ENCODE peak calls at places on chromosomes 3 and 15, in seven cellular contexts. One of them, this sample, is unnamed.

GRCh38 chr3:46213201-46213600 is 5.1 kb upstream of the CCR1 start:
- DNase-seq in cortex of kidney: no peak
- DNase-seq in left lung: no peak
- DNase-seq in EH: no peak
- DNase-seq in NCI-H1417: no peak
- DNase-seq in Caki2: no peak
- DNase-seq in stimulated activated CD8-positive, alpha-beta memory T cell treated with anti-CD3 and anti-CD28 coated beads, Interleukin-12 subunit alpha, Interleukin-12 subunit beta, amount 100 ng/mL, for 1 hour: no peak
- DNase-seq in this sample: no peak

GRCh38 chr15:68584704-68585573 is 6.1 kb downstream of the CORO2B start:
- DNase-seq in Caki2: no peak
- DNase-seq in left lung: no peak
- DNase-seq in cortex of kidney: no peak
- DNase-seq in NCI-H1417: no peak
- DNase-seq in stimulated activated CD8-positive, alpha-beta memory T cell treated with anti-CD3 and anti-CD28 coated beads, Interleukin-12 subunit alpha, Interleukin-12 subunit beta, amount 100 ng/mL, for 1 hour: no peak
- DNase-seq in EH: no peak
- DNase-seq in this sample: no peak

GRCh38 chr3:122745365-122746021 is 48.1 kb downstream of the HSPBAP1 start:
- DNase-seq in NCI-H1417: no peak
- DNase-seq in Caki2: no peak
- DNase-seq in cortex of kidney: no peak
- DNase-seq in left lung: no peak
- DNase-seq in stimulated activated CD8-positive, alpha-beta memory T cell treated with anti-CD3 and anti-CD28 coated beads, Interleukin-12 subunit alpha, Interleukin-12 subunit beta, amount 100 ng/mL, for 1 hour: no peak
- DNase-seq in EH: peak; percentile 50
- DNase-seq in this sample: no peak

GRCh38 chr3:190369701-190370295 is 18.2 kb upstream of the CLDN16 start:
- DNase-seq in EH: no peak
- DNase-seq in cortex of kidney: no peak
- DNase-seq in NCI-H1417: no peak
- DNase-seq in stimulated activated CD8-positive, alpha-beta memory T cell treated with anti-CD3 and anti-CD28 coated beads, Interleukin-12 subunit alpha, Interleukin-12 subunit beta, amount 100 ng/mL, for 1 hour: no peak
- DNase-seq in Caki2: no peak
- DNase-seq in left lung: no peak
- DNase-seq in this sample: no peak

GRCh38 chr15:42154576-42155355 is 1.7 kb downstream of the PLA2G4F start:
- DNase-seq in left lung: no peak
- DNase-seq in Caki2: peak; percentile 46
- DNase-seq in cortex of kidney: no peak
- DNase-seq in EH: no peak
- DNase-seq in NCI-H1417: no peak
- DNase-seq in stimulated activated CD8-positive, alpha-beta memory T cell treated with anti-CD3 and anti-CD28 coated beads, Interleukin-12 subunit alpha, Interleukin-12 subunit beta, amount 100 ng/mL, for 1 hour: no peak
- DNase-seq in this sample: no peak

GRCh38 chr3:37991823-37992222 is 1.2 kb downstream of the VILL start:
- DNase-seq in cortex of kidney: no peak
- DNase-seq in left lung: no peak
- DNase-seq in Caki2: no peak
- DNase-seq in EH: no peak
- DNase-seq in NCI-H1417: no peak
- DNase-seq in stimulated activated CD8-positive, alpha-beta memory T cell treated with anti-CD3 and anti-CD28 coated beads, Interleukin-12 subunit alpha, Interleukin-12 subunit beta, amount 100 ng/mL, for 1 hour: no peak
- DNase-seq in this sample: no peak

GRCh38 chr3:117104792-117105191 is 395.2 kb downstream of the TUSC7 start:
- DNase-seq in EH: peak; percentile 84
- DNase-seq in cortex of kidney: no peak
- DNase-seq in NCI-H1417: no peak
- DNase-seq in stimulated activated CD8-positive, alpha-beta memory T cell treated with anti-CD3 and anti-CD28 coated beads, Interleukin-12 subunit alpha, Interleukin-12 subunit beta, amount 100 ng/mL, for 1 hour: no peak
- DNase-seq in left lung: no peak
- DNase-seq in Caki2: no peak
- DNase-seq in this sample: no peak

GRCh38 chr3:159727506-159727905 is 261.1 kb upstream of the IL12A start:
- DNase-seq in NCI-H1417: no peak
- DNase-seq in Caki2: no peak
- DNase-seq in left lung: no peak
- DNase-seq in cortex of kidney: no peak
- DNase-seq in EH: no peak
- DNase-seq in stimulated activated CD8-positive, alpha-beta memory T cell treated with anti-CD3 and anti-CD28 coated beads, Interleukin-12 subunit alpha, Interleukin-12 subunit beta, amount 100 ng/mL, for 1 hour: no peak
- DNase-seq in this sample: no peak

GRCh38 chr3:112136959-112137693 is 4.1 kb upstream of the GCSAM start:
- DNase-seq in cortex of kidney: no peak
- DNase-seq in EH: peak; percentile 35
- DNase-seq in left lung: no peak
- DNase-seq in NCI-H1417: peak; percentile 62
- DNase-seq in Caki2: peak; percentile 24
- DNase-seq in stimulated activated CD8-positive, alpha-beta memory T cell treated with anti-CD3 and anti-CD28 coated beads, Interleukin-12 subunit alpha, Interleukin-12 subunit beta, amount 100 ng/mL, for 1 hour: no peak
- DNase-seq in this sample: no peak

GRCh38 chr3:105763674-105764036 is 105.2 kb downstream of the CBLB start:
- DNase-seq in NCI-H1417: no peak
- DNase-seq in EH: no peak
- DNase-seq in cortex of kidney: no peak
- DNase-seq in Caki2: no peak
- DNase-seq in stimulated activated CD8-positive, alpha-beta memory T cell treated with anti-CD3 and anti-CD28 coated beads, Interleukin-12 subunit alpha, Interleukin-12 subunit beta, amount 100 ng/mL, for 1 hour: no peak
- DNase-seq in left lung: no peak
- DNase-seq in this sample: no peak

GRCh38 chr3:62041681-62042080 is 331.7 kb downstream of the FEZF2 start:
- DNase-seq in cortex of kidney: no peak
- DNase-seq in left lung: no peak
- DNase-seq in EH: no peak
- DNase-seq in Caki2: no peak
- DNase-seq in NCI-H1417: no peak
- DNase-seq in stimulated activated CD8-positive, alpha-beta memory T cell treated with anti-CD3 and anti-CD28 coated beads, Interleukin-12 subunit alpha, Interleukin-12 subunit beta, amount 100 ng/mL, for 1 hour: no peak
- DNase-seq in this sample: no peak